ENCODE peak calls at places on chromosomes 13 and 19, in five cellular contexts. N is WTC11, W is K562, M is GM12878, U is HepG2. X is an unnamed sample.

GRCh38 chr13:94546071-94546839 is 49.7 kb downstream of the TGDS start:
- DNase-seq in N (peak; percentile 35), W (no peak), M (no peak), U (no peak), X (no peak)

GRCh38 chr13:113327766-113328391 is 30.8 kb downstream of the LAMP1 start:
- DNase-seq in N (no peak), W (no peak), M (no peak), U (no peak), X (no peak)

GRCh38 chr13:50152655-50153309 is 137.5 kb downstream of the KCNRG start:
- DNase-seq in N (no peak), W (no peak), M (no peak), U (no peak), X (no peak)

GRCh38 chr13:59877933-59878332 is 285.8 kb downstream of the DIAPH3 start:
- DNase-seq in N (no peak), W (no peak), M (no peak), U (no peak), X (no peak)

GRCh38 chr19:13842294-13843103 is 34.4 kb upstream of the NANOS3 start:
- DNase-seq in N (peak; percentile 59), W (peak; percentile 80), M (no peak), U (no peak), X (no peak)

GRCh38 chr13:65926750-65927171 is 1303.4 kb downstream of the PCDH9 start:
- DNase-seq in N (peak; percentile 66), W (no peak), M (no peak), U (peak; percentile 2), X (peak; percentile 12)

GRCh38 chr19:17075860-17076538 is 422 bp downstream of the MYO9B start:
- DNase-seq in N (no peak), W (peak; percentile 62), M (no peak), U (no peak), X (no peak)

GRCh38 chr13:87827479-87827878 is 156.3 kb downstream of the SLITRK5 start:
- DNase-seq in N (no peak), W (no peak), M (no peak), U (no peak), X (peak; percentile 1)

GRCh38 chr19:7873304-7874079 is 698 bp downstream of the PRR36 start:
- DNase-seq in N (no peak), W (no peak), M (no peak), U (no peak), X (no peak)

GRCh38 chr19:31957711-31958110 is 387.7 kb upstream of the ZNF507 start:
- DNase-seq in N (no peak), W (no peak), M (no peak), U (no peak), X (no peak)

GRCh38 chr13:30561506-30561905 is 56.2 kb upstream of the USPL1 start:
- DNase-seq in N (no peak), W (no peak), M (no peak), U (no peak), X (no peak)

GRCh38 chr13:49711218-49711863 is 20.1 kb upstream of the EBPL start:
- DNase-seq in N (no peak), W (no peak), M (no peak), U (peak; percentile 60), X (peak; percentile 38)

GRCh38 chr13:43493496-43494000 is 293.2 kb downstream of the ENOX1 start:
- DNase-seq in N (no peak), W (no peak), M (no peak), U (no peak), X (no peak)

GRCh38 chr19:49150106-49150943 is 4.9 kb downstream of the HRC start:
- DNase-seq in N (peak; percentile 83), W (peak; percentile 78), M (no peak), U (peak; percentile 76), X (peak; percentile 91)

GRCh38 chr19:46993622-46994021 is 26.0 kb upstream of the NPAS1 start:
- DNase-seq in N (no peak), W (no peak), M (no peak), U (no peak), X (no peak)

GRCh38 chr13:65595881-65596280 is 1634.3 kb downstream of the PCDH9 start:
- DNase-seq in N (no peak), W (no peak), M (no peak), U (no peak), X (no peak)

GRCh38 chr13:74575729-74576125 is 441.5 kb upstream of the KLF12 start:
- DNase-seq in N (peak; percentile 79), W (peak; percentile 27), M (no peak), U (no peak), X (peak; percentile 5)

GRCh38 chr13:100197591-100198365 is 108.9 kb downstream of the PCCA start:
- DNase-seq in N (no peak), W (no peak), M (no peak), U (no peak), X (no peak)

GRCh38 chr13:80359459-80360297 is 18.8 kb upstream of the SPRY2 start:
- DNase-seq in N (peak; percentile 80), W (peak; percentile 39), M (no peak), U (no peak), X (no peak)

GRCh38 chr13:27792393-27793218 is at the start of gene GSX1:
- DNase-seq in N (peak; percentile 87), W (peak; percentile 17), M (no peak), U (peak; percentile 18), X (peak; percentile 13)

GRCh38 chr19:14439014-14439413 is 5.9 kb downstream of the PKN1 start:
- DNase-seq in N (no peak), W (no peak), M (no peak), U (no peak), X (no peak)

GRCh38 chr19:2210987-2211740 is 25.0 kb downstream of the PLEKHJ1 start:
- DNase-seq in N (no peak), W (no peak), M (no peak), U (no peak), X (no peak)

GRCh38 chr19:3458229-3458555 is 22.1 kb downstream of the SMIM24 start:
- DNase-seq in N (no peak), W (no peak), M (no peak), U (no peak), X (peak; percentile 86)

GRCh38 chr19:3457531-3458228 is 22.6 kb downstream of the SMIM24 start:
- DNase-seq in N (no peak), W (no peak), M (no peak), U (no peak), X (peak; percentile 83)

GRCh38 chr19:3459322-3459881 is 20.9 kb downstream of the SMIM24 start:
- DNase-seq in N (no peak), W (peak; percentile 54), M (no peak), U (no peak), X (peak; percentile 93)

GRCh38 chr19:3459965-3460582 is 20.3 kb downstream of the SMIM24 start:
- DNase-seq in N (no peak), W (no peak), M (no peak), U (no peak), X (no peak)

DNA sequence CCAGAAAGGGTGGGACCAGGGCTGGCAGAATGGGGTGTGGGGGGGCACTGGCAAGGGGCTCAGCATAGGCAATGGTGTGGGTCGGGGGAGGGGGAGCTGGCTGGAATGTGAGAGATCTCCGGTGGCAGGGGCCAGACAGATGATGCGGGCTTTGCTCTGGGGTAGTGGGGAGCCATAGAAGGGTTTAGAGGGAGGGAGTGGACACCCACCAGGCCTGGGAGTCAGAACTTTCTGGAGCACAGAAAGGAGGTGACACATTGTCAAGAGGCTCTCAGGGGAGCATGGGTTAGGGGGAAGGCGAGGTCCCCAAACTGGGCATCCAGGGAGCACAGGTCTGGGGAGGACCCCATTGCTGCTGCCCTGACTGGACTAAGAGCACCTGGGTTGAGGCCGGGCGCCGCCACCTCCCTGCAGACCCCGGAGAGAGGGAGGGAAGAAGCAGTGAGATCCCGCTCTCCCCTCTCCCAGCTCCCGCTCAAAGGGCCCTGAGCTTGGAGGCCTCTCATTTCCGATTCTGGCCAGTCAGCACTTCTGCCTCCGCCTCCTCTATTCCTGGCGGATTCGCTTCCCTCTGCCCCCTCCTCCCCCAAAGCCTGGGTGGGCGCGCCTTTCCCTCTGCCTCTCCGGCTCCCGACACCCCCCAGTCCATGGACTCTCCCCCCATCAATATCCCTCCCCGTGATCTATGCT is 21.6 kb downstream of the SMIM24 start:
- DNase-seq in N (no peak), W (no peak), M (no peak), U (no peak), X (no peak)
- TF ChIP-seq USF2 in N (no peak), W (no peak), M (no peak), U (no peak), X (no peak)

GRCh38 chr19:33661336-33661735 is 39.6 kb downstream of the CHST8 start:
- DNase-seq in N (peak; percentile 7), W (no peak), M (no peak), U (no peak), X (no peak)
- TF ChIP-seq ESRRA in N (no peak), W (no peak), M (no peak), U (no peak), X (no peak)

GRCh38 chr19:29753190-29753933 is 38.3 kb upstream of the C19orf12 start:
- DNase-seq in N (no peak), W (peak; percentile 89), M (no peak), U (no peak), X (no peak)
- TF ChIP-seq USF2 in N (peak; percentile 83), W (peak; percentile 87), M (no peak), U (no peak), X (peak; percentile 44)

GRCh38 chr13:111370147-111370546 is 49.7 kb downstream of the TEX29 start:
- DNase-seq in N (no peak), W (no peak), M (no peak), U (no peak), X (no peak)
- TF ChIP-seq ESRRA in N (no peak), W (no peak), M (no peak), U (no peak), X (no peak)

GRCh38 chr13:102536196-102536595 is 60.6 kb upstream of the TPP2 start:
- DNase-seq in N (no peak), W (no peak), M (no peak), U (no peak), X (no peak)

GRCh38 chr13:102538938-102539337 is 57.8 kb upstream of the TPP2 start:
- DNase-seq in N (no peak), W (no peak), M (no peak), U (no peak), X (no peak)

DNA sequence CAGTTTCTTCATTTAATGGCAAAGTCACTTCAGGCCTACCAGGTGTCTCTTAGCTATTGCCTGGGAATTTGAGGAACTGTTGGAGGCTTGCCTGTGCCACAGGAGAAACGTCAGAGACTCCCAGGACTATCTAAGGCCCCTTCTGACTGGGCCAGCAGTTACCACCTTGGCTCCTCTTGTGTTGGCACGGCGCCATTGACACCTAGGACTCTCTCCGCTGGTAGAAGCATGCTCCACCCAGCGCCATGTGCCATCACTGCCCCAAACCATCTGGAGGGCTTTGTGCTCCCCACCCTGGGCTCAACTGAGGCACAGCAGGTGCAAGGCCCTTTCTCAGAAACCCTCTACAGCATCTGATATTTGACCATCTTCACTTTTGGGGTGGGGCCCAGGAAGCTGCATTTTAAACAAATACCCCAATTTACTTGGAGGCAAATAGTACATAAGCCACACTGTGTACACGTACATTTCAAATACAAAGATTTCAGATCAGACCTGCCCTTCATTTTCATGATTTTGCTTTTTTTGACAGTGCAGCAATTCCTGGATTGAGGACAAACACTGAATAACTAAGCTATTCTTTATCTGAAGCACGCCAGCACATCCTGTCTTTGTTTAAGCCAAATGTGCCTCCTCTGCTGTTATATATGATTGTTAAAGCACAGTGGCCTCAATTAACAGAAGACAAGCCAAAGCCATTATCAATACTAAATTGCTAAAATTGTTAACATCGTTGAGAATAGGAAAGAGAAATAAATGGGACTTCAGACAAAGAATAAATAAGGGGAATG is 59.9 kb upstream of the TPP2 start:
- DNase-seq in N (no peak), W (no peak), M (no peak), U (no peak), X (no peak)
- TF ChIP-seq USF2 in N (no peak), W (no peak), M (no peak), U (no peak), X (no peak)

X was measured in A549.